ENCODE peak calls at places on chromosomes 5 and 9, in nine cellular contexts. G is GM20000, U is OCI-LY7, H is WERI-Rb-1, K is H9, A is AG09319, Q is fibroblast of lung, L is astrocyte of the cerebellum, P is GM23338. B is an unnamed sample.
A peak's percentile ranks its signal among the peaks of the same experiment; 100 is the strongest.

GRCh38 chr5:143399616-143400540 is 3.6 kb downstream of the NR3C1 start:
- DNase-seq in G (no peak), U (peak; percentile 18), H (no peak), K (no peak), A (no peak), Q (no peak), L (no peak), P (no peak), B (no peak)

GRCh38 chr9:1732670-1733069 is 282.5 kb upstream of the SMARCA2 start:
- DNase-seq in G (peak; percentile 7), U (peak; percentile 12), H (no peak), K (no peak), A (no peak), Q (no peak), L (no peak), P (no peak), B (no peak)

GRCh38 chr5:112379541-112380325 is 39.3 kb downstream of the EPB41L4A start:
- DNase-seq in G (no peak), U (no peak), H (no peak), K (no peak), A (no peak), Q (no peak), L (no peak), P (no peak), B (no peak)

GRCh38 chr5:157215826-157216167 is 35.2 kb downstream of the ITK start:
- DNase-seq in G (no peak), U (no peak), H (no peak), K (no peak), A (no peak), Q (no peak), L (no peak), P (no peak), B (no peak)

GRCh38 chr5:178202541-178202940 is 1.8 kb upstream of the HNRNPAB start:
- DNase-seq in G (no peak), U (no peak), H (no peak), K (peak; percentile 14), A (no peak), Q (no peak), L (no peak), P (no peak), B (peak; percentile 59)

GRCh38 chr5:11733840-11734192 is 170.4 kb downstream of the CTNND2 start:
- DNase-seq in G (no peak), U (no peak), H (no peak), K (no peak), A (no peak), Q (no peak), L (no peak), P (no peak), B (no peak)

GRCh38 chr5:167918492-167919267 is 372.8 kb upstream of the WWC1 start:
- DNase-seq in G (no peak), U (no peak), H (no peak), K (no peak), A (no peak), Q (no peak), L (no peak), P (no peak), B (no peak)

GRCh38 chr5:32887390-32887789 is 176.3 kb downstream of the NPR3 start:
- DNase-seq in G (no peak), U (no peak), H (no peak), K (no peak), A (no peak), Q (no peak), L (no peak), P (no peak), B (no peak)

GRCh38 chr5:59293700-59294099 is 599.8 kb downstream of the PDE4D start:
- DNase-seq in G (no peak), U (no peak), H (no peak), K (no peak), A (no peak), Q (peak; percentile 29), L (no peak), P (no peak), B (no peak)

GRCh38 chr9:89278551-89278950 is 32.4 kb upstream of the CKS2 start:
- DNase-seq in G (no peak), U (no peak), H (no peak), K (no peak), A (no peak), Q (no peak), L (no peak), P (no peak), B (no peak)

GRCh38 chr5:36060516-36060885 is 6.2 kb downstream of the UGT3A2 start:
- DNase-seq in G (no peak), U (peak; percentile 30), H (no peak), K (no peak), A (no peak), Q (no peak), L (no peak), P (peak; percentile 43), B (no peak)

GRCh38 chr5:149917073-149917676 is 27.4 kb downstream of the PDE6A start:
- DNase-seq in G (no peak), U (no peak), H (no peak), K (no peak), A (no peak), Q (peak; percentile 50), L (no peak), P (no peak), B (no peak)

GRCh38 chr5:115459844-115460243 is 84.7 kb downstream of the FEM1C start:
- DNase-seq in G (no peak), U (no peak), H (no peak), K (no peak), A (no peak), Q (peak; percentile 88), L (no peak), P (no peak), B (no peak)

GRCh38 chr5:1526151-1526631 is 2.4 kb upstream of the LPCAT1 start:
- DNase-seq in G (no peak), U (peak; percentile 27), H (peak; percentile 5), K (no peak), A (no peak), Q (no peak), L (no peak), P (no peak), B (peak; percentile 44)

GRCh38 chr5:119220576-119221197 is 135.1 kb upstream of the TNFAIP8 start:
- DNase-seq in G (peak; percentile 45), U (peak; percentile 46), H (no peak), K (no peak), A (no peak), Q (no peak), L (no peak), P (no peak), B (no peak)

GRCh38 chr5:102218159-102218558 is 77.9 kb downstream of the SLCO4C1 start:
- DNase-seq in G (no peak), U (no peak), H (no peak), K (no peak), A (no peak), Q (no peak), L (no peak), P (no peak), B (no peak)

GRCh38 chr5:66494437-66494836 is 101.8 kb upstream of the MAST4 start:
- DNase-seq in G (no peak), U (no peak), H (peak; percentile 16), K (peak; percentile 79), A (no peak), Q (no peak), L (no peak), P (peak; percentile 79), B (no peak)

GRCh38 chr5:13866792-13867191 is 77.7 kb downstream of the DNAH5 start:
- DNase-seq in G (peak; percentile 12), U (peak; percentile 14), H (peak; percentile 55), K (no peak), A (peak; percentile 3), Q (peak; percentile 37), L (peak; percentile 28), P (peak; percentile 71), B (no peak)

GRCh38 chr9:115730845-115731244 is 422.7 kb upstream of the PAPPA start:
- DNase-seq in G (no peak), U (no peak), H (no peak), K (no peak), A (no peak), Q (peak; percentile 8), L (no peak), P (no peak), B (no peak)

DNA sequence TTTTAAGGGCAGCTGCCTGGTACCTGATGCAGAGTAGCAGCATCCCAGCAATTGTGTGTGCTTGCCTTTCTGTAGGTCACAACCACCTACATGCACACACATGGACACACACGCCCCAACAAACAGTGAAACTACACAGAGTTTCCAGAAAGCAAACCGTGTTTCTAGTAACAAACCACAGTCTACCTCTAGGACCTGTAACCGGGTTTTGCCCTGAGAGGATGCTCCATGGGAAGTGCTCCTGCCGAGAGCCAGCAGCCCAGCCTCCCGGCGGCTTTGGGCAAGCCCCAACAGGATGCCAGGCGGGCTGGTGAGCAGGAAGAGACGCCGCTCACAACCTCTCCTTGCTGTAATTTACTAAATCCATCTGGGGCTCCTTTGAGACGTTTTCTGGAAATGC is 4.1 kb upstream of the TCF7 start:
- DNase-seq in G (no peak), U (no peak), H (no peak), K (no peak), A (no peak), Q (no peak), L (no peak), P (no peak), B (no peak)
- TF ChIP-seq CTCF in G (no peak), U (no peak), H (no peak), K (no peak), A (no peak), Q (no peak), L (no peak), P (no peak), B (no peak)

GRCh38 chr5:133499896-133500295 is 112.4 kb downstream of the FSTL4 start:
- DNase-seq in G (no peak), U (no peak), H (no peak), K (no peak), A (no peak), Q (no peak), L (no peak), P (no peak), B (no peak)
- TF ChIP-seq CTCF in G (no peak), U (no peak), H (no peak), K (no peak), A (no peak), Q (no peak), L (no peak), P (no peak), B (no peak)

GRCh38 chr9:69877852-69878507 is 57.4 kb downstream of the CFAP95 start:
- DNase-seq in G (peak; percentile 22), U (peak; percentile 23), H (no peak), K (no peak), A (no peak), Q (no peak), L (peak; percentile 33), P (peak; percentile 77), B (no peak)
- TF ChIP-seq CTCF in G (no peak), U (peak; percentile 79), H (peak; percentile 37), K (peak; percentile 80), A (peak; percentile 55), Q (peak; percentile 51), L (peak; percentile 55), P (peak; percentile 72), B (peak; percentile 23)

DNA sequence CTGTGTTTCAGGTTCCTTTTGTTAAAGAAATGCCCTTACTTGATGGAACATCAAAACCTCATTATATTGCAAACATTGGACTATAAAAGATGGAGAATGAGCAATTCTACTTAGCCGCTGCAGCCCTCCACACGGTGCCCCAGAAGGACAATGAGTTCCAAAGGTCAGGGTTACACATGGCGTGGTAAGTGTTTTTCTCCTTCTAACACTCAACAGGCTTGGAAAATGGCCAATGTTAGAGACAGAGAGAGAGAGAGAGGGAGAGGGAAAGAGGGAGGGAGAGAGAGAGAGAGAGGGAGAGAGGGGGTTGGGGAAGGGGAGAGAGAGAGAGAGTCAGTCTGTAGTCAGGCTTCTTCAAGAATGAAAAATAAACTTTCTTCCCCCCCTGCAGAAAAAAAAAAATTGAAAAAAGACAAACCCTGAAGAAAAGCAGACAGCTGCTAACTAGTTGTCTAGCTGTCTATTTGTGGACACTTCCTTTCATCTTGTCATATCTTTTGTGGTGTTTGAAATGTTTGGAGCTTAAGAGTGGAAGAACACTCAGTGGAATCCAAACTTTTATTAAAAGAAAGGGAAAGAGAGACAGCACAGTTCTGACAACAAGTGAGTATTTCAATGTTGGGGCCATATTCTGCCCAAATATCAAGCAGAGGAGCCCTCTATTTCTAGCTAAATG is 324.8 kb downstream of the TMEM38B start:
- DNase-seq in G (no peak), U (no peak), H (no peak), K (peak; percentile 27), A (no peak), Q (no peak), L (no peak), P (peak; percentile 30), B (no peak)
- TF ChIP-seq CTCF in G (no peak), U (no peak), H (no peak), K (no peak), A (no peak), Q (no peak), L (no peak), P (no peak), B (no peak)